ENCODE peak calls at places on chromosomes 7 and 10, in four cellular contexts. C, J, S and K are unnamed samples.

GRCh38 chr10:74418285-74418872 is 267.4 kb downstream of the ADK start:
- DNase-seq in C (no peak), J (no peak), S (no peak), K (no peak)

GRCh38 chr7:151058766-151059361 is 525 bp upstream of the SLC4A2 start:
- DNase-seq in C (no peak), J (no peak), S (peak; percentile 62), K (no peak)

GRCh38 chr7:95330194-95331003 is 6.1 kb upstream of the PON1 start:
- DNase-seq in C (no peak), J (peak; percentile 33), S (no peak), K (no peak)

GRCh38 chr7:121643320-121643719 is 229.6 kb upstream of the PTPRZ1 start:
- DNase-seq in C (no peak), J (no peak), S (no peak), K (no peak)

GRCh38 chr7:150568714-150569113 is 1.5 kb downstream of the GIMAP4 start:
- DNase-seq in C (no peak), J (no peak), S (no peak), K (no peak)

GRCh38 chr10:23362879-23363787 is 18.5 kb upstream of the C10orf67 start:
- DNase-seq in C (no peak), J (no peak), S (no peak), K (no peak)

GRCh38 chr10:21134645-21135395 is 237.7 kb upstream of the NEBL start:
- DNase-seq in C (no peak), J (no peak), S (no peak), K (peak; percentile 27)

GRCh38 chr7:117225536-117225935 is 97.3 kb downstream of the WNT2 start:
- DNase-seq in C (no peak), J (no peak), S (no peak), K (no peak)

GRCh38 chr7:69373171-69374035 is 224.9 kb upstream of the AUTS2 start:
- DNase-seq in C (no peak), J (no peak), S (no peak), K (no peak)

GRCh38 chr10:28130267-28130666 is 131.4 kb upstream of the ODAD2 start:
- DNase-seq in C (no peak), J (no peak), S (no peak), K (no peak)

GRCh38 chr7:121547341-121548092 is 151.4 kb upstream of the FAM3C start:
- DNase-seq in C (peak; percentile 67), J (no peak), S (no peak), K (peak; percentile 44)

GRCh38 chr10:12214093-12214492 is 18.1 kb downstream of the CDC123 start:
- DNase-seq in C (no peak), J (no peak), S (no peak), K (no peak)

GRCh38 chr7:95229301-95229700 is 95.0 kb downstream of the PON1 start:
- DNase-seq in C (no peak), J (no peak), S (no peak), K (no peak)

GRCh38 chr7:80373431-80374032 is 138.3 kb downstream of the GNAT3 start:
- DNase-seq in C (no peak), J (no peak), S (no peak), K (no peak)

GRCh38 chr7:156127166-156128134 is 315.2 kb upstream of the SHH start:
- DNase-seq in C (no peak), J (no peak), S (no peak), K (no peak)

GRCh38 chr7:149859369-149859768 is 14.4 kb upstream of the ATP6V0E2 start:
- DNase-seq in C (no peak), J (no peak), S (no peak), K (no peak)

GRCh38 chr7:151837285-151838042 is 39.5 kb downstream of the PRKAG2 start:
- DNase-seq in C (no peak), J (no peak), S (no peak), K (no peak)

GRCh38 chr7:30911561-30911969 is at the start of gene AQP1:
- DNase-seq in C (peak; percentile 36), J (no peak), S (no peak), K (no peak)

GRCh38 chr10:98257198-98257597 is 10.8 kb downstream of the LOXL4 start:
- DNase-seq in C (no peak), J (no peak), S (no peak), K (no peak)

GRCh38 chr7:38316733-38317360 is 43.4 kb upstream of the TARP start:
- DNase-seq in C (no peak), J (no peak), S (no peak), K (no peak)

GRCh38 chr7:52260046-52260665 is 775.3 kb upstream of the POM121L12 start:
- DNase-seq in C (no peak), J (no peak), S (no peak), K (no peak)

GRCh38 chr7:110065112-110065511 is 1025.8 kb upstream of the LRRN3 start:
- DNase-seq in C (no peak), J (no peak), S (no peak), K (no peak)

GRCh38 chr7:81162771-81163525 is 244.1 kb upstream of the SEMA3C start:
- DNase-seq in C (no peak), J (no peak), S (no peak), K (no peak)

GRCh38 chr7:1418505-1419309 is 40.6 kb downstream of the MICALL2 start:
- DNase-seq in C (peak; percentile 93), J (no peak), S (peak; percentile 73), K (peak; percentile 28)

GRCh38 chr7:106421181-106421762 is 136.5 kb upstream of the NAMPT start:
- DNase-seq in C (no peak), J (no peak), S (no peak), K (no peak)

GRCh38 chr7:80231719-80232118 is 97.1 kb downstream of the GNAI1 start:
- DNase-seq in C (no peak), J (no peak), S (no peak), K (no peak)

GRCh38 chr7:54788664-54789063 is 29.7 kb upstream of the SEC61G start:
- DNase-seq in C (no peak), J (peak; percentile 13), S (no peak), K (peak; percentile 53)

GRCh38 chr7:19707240-19707639 is 1.6 kb downstream of the POLR1F start:
- DNase-seq in C (peak; percentile 24), J (no peak), S (no peak), K (peak; percentile 27)

GRCh38 chr10:111119637-111120036 is 42.8 kb downstream of the ADRA2A start:
- DNase-seq in C (no peak), J (no peak), S (no peak), K (no peak)
- TF ChIP-seq TAF1 in C (no peak), J (no peak), S (no peak), K (no peak)

GRCh38 chr7:358352-358751 is 68.4 kb downstream of the FOXL3 start:
- DNase-seq in C (no peak), J (no peak), S (no peak), K (no peak)

GRCh38 chr7:356087-356486 is 66.1 kb downstream of the FOXL3 start:
- DNase-seq in C (no peak), J (no peak), S (no peak), K (no peak)

GRCh38 chr7:356691-357462 is 66.9 kb downstream of the FOXL3 start:
- DNase-seq in C (no peak), J (no peak), S (no peak), K (no peak)

GRCh38 chr7:359226-359775 is 69.3 kb downstream of the FOXL3 start:
- DNase-seq in C (no peak), J (no peak), S (no peak), K (no peak)

DNA sequence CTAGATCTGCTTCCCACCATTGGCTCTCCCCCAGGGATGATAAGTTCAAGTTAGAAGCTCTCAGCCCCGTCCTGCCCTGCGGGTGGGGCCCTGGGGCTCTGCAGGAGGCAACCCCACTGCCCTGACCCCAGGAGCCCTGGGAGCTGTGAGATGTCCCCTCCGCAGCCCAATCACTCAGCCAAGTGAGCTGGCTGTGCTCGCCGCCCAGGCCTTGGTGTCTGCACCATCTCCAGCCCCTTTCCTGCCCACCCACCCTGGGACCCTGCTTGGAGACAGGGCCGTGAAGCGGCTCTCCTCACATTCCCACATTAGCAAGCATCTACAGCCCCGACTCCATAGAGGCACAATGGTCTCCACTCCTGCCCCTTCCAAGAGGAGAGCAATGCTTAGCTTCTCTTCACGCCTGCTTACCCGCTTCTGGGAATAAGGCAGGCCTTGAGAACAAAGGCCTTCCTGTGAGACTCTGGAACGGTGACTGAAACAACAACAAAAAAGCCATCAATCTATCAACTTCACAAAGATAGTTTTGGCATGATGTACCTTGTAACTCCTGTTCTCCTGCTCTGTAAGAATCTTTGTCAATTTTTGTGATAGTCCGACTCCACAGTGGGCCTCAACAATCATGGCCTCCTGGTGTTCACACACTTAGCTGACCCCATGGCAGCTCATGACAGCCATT is 67.7 kb downstream of the FOXL3 start:
- DNase-seq in C (no peak), J (no peak), S (no peak), K (peak; percentile 46)
- TF ChIP-seq SP1 in C (no peak), J (no peak), S (no peak), K (no peak)

DNA sequence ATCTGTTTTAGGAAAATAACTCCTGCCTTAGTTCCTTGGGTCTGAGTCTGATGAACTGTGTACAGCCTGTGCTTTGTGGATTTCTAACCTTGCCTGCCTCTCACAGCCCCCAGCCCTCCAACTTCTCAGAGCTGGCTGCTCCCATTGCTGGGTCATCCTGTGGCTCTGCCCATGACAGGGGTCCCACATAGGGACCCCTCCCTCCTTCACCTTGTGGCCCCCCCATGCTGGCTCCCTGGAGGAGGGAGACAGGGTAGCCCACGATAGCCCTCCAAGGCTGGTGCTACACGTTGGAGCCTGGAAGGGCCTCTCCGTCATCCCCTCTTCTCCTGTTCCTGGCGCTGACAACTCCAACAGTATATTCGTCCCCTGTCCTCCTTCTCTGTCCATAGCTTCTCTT is 2.8 kb upstream of the DENND2A start:
- DNase-seq in C (no peak), J (no peak), S (no peak), K (no peak)
- TF ChIP-seq HDAC6 in C (no peak), J (no peak), S (no peak), K (no peak)

DNA sequence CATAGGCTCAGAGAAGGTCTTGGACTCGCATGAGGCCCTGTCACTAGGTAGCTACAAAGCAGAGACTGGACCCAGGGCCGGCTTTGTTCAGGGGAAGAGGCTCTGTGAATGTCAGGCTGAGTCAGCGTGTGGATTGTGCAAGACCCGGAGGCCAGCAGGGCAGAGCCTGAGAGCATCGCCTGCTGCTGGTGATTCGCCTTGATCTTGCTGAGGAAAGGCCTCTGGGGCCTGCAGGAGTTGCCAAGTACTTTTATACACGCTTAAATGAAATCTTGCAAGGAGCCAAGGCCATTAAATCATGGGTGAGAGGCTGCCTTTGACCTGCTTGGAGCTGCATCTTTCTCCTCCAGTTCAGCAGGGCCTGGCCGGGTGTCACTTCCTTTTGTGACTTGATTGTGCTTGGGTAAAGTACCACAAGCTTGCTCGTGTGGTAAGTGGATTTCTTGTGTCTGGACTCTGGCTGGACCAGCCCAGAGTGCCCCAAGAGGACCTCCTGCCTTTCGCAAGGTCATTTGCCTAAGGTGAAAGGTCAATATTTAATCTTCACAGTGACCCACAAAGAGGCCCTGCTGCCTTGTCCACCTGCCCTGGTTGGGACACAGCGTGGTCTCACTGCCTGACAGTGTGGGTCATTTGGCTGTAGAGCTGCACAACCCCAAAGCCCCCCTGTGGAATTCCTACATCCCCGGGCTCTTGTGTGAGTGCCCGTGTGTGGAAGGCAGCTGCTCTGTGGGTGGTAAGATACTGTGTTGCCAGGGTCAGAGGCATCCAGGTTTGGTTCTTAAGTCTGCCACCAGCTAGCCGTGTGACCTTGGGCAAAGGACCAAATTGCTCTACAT is 38.6 kb upstream of the SH2D4B start:
- DNase-seq in C (no peak), J (no peak), S (no peak), K (peak; percentile 94)
- TF ChIP-seq TAF1 in C (peak; percentile 34), J (no peak), S (no peak), K (peak; percentile 46)

DNA sequence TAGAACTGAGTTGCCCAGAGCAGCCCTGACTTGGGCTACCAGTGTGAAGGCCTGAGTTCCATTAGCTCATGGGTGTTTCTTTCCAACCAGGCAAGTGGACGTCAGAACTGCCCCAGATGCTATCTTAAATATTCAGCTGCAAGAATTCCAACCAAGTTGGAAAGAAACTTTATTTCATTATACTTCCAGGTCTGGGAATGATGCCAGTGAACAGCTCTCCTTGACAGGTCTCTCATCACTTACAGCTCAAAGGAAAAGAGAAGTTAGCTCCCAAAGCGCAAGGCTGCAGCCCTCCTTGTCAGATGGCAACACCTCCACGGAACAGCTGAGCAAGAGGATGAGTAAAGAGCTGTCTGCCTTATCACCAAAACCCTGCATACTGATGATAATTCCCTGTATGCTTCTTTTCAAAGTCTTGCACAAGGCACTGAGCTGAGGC is 255.5 kb upstream of the AOAH start:
- DNase-seq in C (no peak), J (no peak), S (no peak), K (no peak)
- TF ChIP-seq SP1 in C (no peak), J (no peak), S (no peak), K (no peak)